ENCODE peak calls at places on chromosomes 1 and 21, in ten cellular contexts. Y is HFFc6, H is fibroblast of mammary gland, E is left lung, V is right lobe of liver, Z is esophagus muscularis mucosa, M is mucosa of descending colon, R is retinal pigment epithelial cell, U is uterus, K is AG10803. X is an unnamed sample.

GRCh38 chr21:36513430-36513829 is 33.5 kb upstream of the CLDN14 start:
- DNase-seq in Y (no peak), H (no peak), E (no peak), V (no peak), Z (no peak), M (no peak), R (no peak), U (no peak), K (no peak), X (no peak)

GRCh38 chr21:16047857-16048256 is 318.1 kb downstream of the USP25 start:
- DNase-seq in Y (no peak), H (peak), E (no peak), V (no peak), Z (no peak), M (no peak), R (no peak), U (no peak), K (peak), X (no peak)

GRCh38 chr1:36174716-36175115 is 18.8 kb downstream of the MAP7D1 start:
- DNase-seq in Y (no peak), H (no peak), E (no peak), V (no peak), Z (no peak), M (no peak), R (no peak), U (no peak), K (no peak), X (no peak)

GRCh38 chr1:212186427-212187207 is 98.6 kb upstream of the PPP2R5A start:
- DNase-seq in Y (no peak), H (no peak), E (no peak), V (no peak), Z (no peak), M (peak), R (no peak), U (no peak), K (no peak), X (no peak)

GRCh38 chr1:175208773-175209492 is 16.4 kb upstream of the KIAA0040 start:
- DNase-seq in Y (no peak), H (no peak), E (no peak), V (no peak), Z (peak), M (peak), R (no peak), U (no peak), K (no peak), X (no peak)

GRCh38 chr1:84851839-84852238 is 41.2 kb downstream of the LPAR3 start:
- DNase-seq in Y (peak), H (peak), E (no peak), V (no peak), Z (peak), M (no peak), R (peak), U (no peak), K (peak), X (no peak)

GRCh38 chr1:41416552-41417334 is 55.5 kb downstream of the FOXO6 start:
- DNase-seq in Y (peak), H (peak), E (peak), V (peak), Z (no peak), M (peak), R (no peak), U (peak), K (peak), X (peak)

GRCh38 chr1:172812118-172812517 is 153.2 kb downstream of the FASLG start:
- DNase-seq in Y (no peak), H (no peak), E (no peak), V (no peak), Z (no peak), M (no peak), R (no peak), U (no peak), K (no peak), X (no peak)

GRCh38 chr1:12001249-12001917 is 17.9 kb upstream of the MIIP start:
- DNase-seq in Y (no peak), H (peak), E (no peak), V (no peak), Z (no peak), M (peak), R (peak), U (no peak), K (peak), X (peak)

GRCh38 chr1:37481289-37482003 is 7.1 kb downstream of the ZC3H12A start:
- DNase-seq in Y (no peak), H (peak), E (no peak), V (no peak), Z (no peak), M (no peak), R (no peak), U (no peak), K (no peak), X (no peak)

GRCh38 chr1:114668784-114669561 is 876 bp downstream of the DENND2C start:
- DNase-seq in Y (peak), H (peak), E (no peak), V (no peak), Z (no peak), M (peak), R (no peak), U (no peak), K (peak), X (no peak)

GRCh38 chr1:92968138-92969032 is 7.1 kb upstream of the DIPK1A start:
- DNase-seq in Y (no peak), H (no peak), E (no peak), V (no peak), Z (no peak), M (peak), R (no peak), U (no peak), K (no peak), X (no peak)

GRCh38 chr21:29072873-29073221 is 601 bp downstream of the CCT8 start:
- DNase-seq in Y (peak), H (peak), E (no peak), V (no peak), Z (no peak), M (no peak), R (no peak), U (no peak), K (peak), X (no peak)

GRCh38 chr1:213511173-213511572 is 460.1 kb downstream of the RPS6KC1 start:
- DNase-seq in Y (no peak), H (no peak), E (peak), V (no peak), Z (peak), M (no peak), R (no peak), U (no peak), K (no peak), X (no peak)

GRCh38 chr1:212219679-212220463 is 65.3 kb upstream of the PPP2R5A start:
- DNase-seq in Y (no peak), H (no peak), E (no peak), V (no peak), Z (no peak), M (no peak), R (peak), U (no peak), K (peak), X (no peak)

GRCh38 chr1:52032785-52033131 is 852 bp downstream of the KTI12 start:
- DNase-seq in Y (peak), H (peak), E (peak), V (peak), Z (no peak), M (peak), R (no peak), U (peak), K (peak), X (no peak)

GRCh38 chr1:87167855-87168630 is 160.6 kb upstream of the LMO4 start:
- DNase-seq in Y (no peak), H (no peak), E (no peak), V (no peak), Z (no peak), M (no peak), R (no peak), U (no peak), K (no peak), X (no peak)
- TF ChIP-seq CTCF in Y (peak), H (peak), E (no peak), V (no peak), Z (no peak), M (no peak), R (peak), U (no peak), K (peak), X (no peak)

GRCh38 chr1:2821970-2822620 is 20.6 kb upstream of the TTC34 start:
- DNase-seq in Y (no peak), H (no peak), E (peak), V (peak), Z (no peak), M (peak), R (no peak), U (no peak), K (no peak), X (no peak)
- TF ChIP-seq CTCF in Y (peak), H (no peak), E (peak), V (peak), Z (peak), M (peak), R (peak), U (no peak), K (no peak), X (no peak)

GRCh38 chr1:112502827-112503226 is 5.9 kb upstream of the WNT2B start:
- DNase-seq in Y (peak), H (peak), E (no peak), V (no peak), Z (no peak), M (peak), R (no peak), U (no peak), K (peak), X (no peak)
- TF ChIP-seq CTCF in Y (no peak), H (no peak), E (no peak), V (no peak), Z (no peak), M (no peak), R (no peak), U (no peak), K (no peak), X (no peak)

DNA sequence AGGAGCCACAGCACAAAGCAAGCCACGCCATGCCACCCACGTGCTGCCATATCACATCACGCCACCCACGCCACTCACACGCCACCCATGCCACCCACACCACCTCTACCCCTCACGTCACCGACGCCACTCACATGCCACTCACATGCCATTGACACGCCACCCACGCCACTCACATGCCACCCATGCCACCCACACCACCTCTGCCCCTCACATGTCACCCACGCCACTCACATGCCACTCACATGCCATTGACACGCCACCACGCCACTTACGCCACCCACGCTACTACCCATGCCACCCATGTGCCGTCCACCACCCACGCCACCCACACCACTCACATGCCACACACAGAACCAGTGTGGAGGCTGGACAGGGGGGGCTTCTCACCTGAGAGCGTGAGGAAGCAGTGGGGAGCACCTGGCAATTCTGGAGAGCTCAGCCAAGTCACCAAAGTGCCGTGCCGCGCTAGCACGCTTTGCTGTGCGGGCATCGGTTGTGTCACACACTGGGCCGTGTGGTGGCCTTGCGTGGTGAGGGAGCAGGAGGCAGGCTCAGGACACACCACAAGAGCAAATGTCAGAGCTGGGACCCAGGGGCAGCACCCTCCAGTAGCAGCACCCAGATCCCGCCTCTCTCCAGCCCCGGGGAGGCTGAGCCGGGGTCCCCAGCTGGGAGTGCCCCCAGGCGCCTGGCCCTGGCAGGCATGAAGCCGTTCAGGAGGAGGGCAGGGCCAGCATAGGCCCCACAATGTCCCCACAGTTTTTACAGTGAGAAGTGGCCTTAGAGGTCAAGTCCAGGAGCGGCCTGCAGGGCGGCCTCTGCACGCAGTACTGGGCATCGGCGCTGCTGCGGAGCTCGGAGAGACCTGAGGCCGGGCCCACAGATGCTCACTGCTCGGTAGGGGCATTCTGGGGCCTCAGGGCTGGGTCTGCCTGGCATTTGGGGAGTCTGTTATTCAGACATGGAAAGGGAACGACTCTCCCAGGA is 70.0 kb downstream of the AGPAT3 start:
- DNase-seq in Y (no peak), H (no peak), E (peak), V (no peak), Z (no peak), M (no peak), R (no peak), U (no peak), K (no peak), X (no peak)
- TF ChIP-seq CTCF in Y (no peak), H (no peak), E (no peak), V (no peak), Z (no peak), M (no peak), R (no peak), U (no peak), K (no peak), X (no peak)

GRCh38 chr21:41956926-41957729 is 3.3 kb upstream of the C2CD2 start:
- DNase-seq in Y (peak), H (peak), E (no peak), V (no peak), Z (no peak), M (no peak), R (no peak), U (no peak), K (peak), X (no peak)
- TF ChIP-seq CTCF in Y (no peak), H (peak), E (no peak), V (no peak), Z (no peak), M (no peak), R (no peak), U (no peak), K (no peak), X (no peak)

DNA sequence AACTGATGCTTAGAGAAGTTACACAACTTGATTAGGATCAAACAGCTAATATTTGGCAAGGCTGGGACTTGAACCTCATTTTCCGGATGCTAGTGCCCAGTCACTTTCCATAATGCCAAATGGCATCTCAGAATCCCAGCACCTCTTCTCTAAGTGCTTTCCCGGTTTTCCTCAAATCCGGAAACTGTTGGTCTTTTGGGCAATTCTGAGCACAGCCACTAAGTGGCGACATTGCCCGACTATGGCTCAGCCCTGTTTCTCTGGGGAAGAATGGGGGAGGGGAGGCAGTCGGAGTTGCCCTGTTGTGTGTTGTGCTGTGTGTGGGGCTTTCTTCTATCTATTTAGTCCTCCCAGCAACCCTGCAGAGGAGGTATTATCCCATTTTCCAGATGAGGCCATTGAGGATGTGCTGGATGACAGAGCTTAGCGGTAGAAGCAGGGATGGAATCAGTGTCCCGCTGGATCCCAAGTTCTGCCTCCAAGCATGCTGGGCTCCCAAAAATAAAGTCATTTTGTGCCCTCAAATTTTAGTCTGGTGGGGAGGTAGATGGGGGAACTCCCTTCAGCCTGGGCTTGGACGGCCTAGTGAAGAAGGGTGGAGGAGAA is 175.0 kb downstream of the FCRL5 start:
- DNase-seq in Y (peak), H (peak), E (no peak), V (no peak), Z (no peak), M (peak), R (no peak), U (no peak), K (peak), X (peak)
- TF ChIP-seq CTCF in Y (peak), H (peak), E (peak), V (peak), Z (peak), M (peak), R (peak), U (peak), K (peak), X (peak)

DNA sequence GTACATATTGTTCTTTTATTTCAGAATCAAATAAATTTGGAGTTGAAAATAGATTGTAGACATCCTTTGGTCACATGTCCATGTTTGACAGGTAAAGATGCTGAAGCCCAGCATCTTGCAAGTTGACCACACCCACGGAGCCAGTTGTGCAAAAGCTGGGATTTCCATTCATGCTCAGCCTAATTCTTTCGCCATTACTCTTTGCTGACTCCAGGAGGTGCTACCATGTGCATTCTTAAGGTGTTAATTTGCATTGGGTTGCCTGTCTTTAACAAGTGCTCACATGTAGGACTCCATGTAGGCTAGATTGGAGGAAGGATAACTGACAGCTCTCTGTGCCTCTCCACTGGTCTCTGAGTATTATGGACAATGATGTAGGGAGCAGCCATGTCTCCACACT is 660.7 kb downstream of the LMO4 start:
- DNase-seq in Y (no peak), H (no peak), E (no peak), V (no peak), Z (no peak), M (no peak), R (no peak), U (no peak), K (no peak), X (no peak)
- TF ChIP-seq CTCF in Y (no peak), H (no peak), E (no peak), V (no peak), Z (no peak), M (no peak), R (no peak), U (no peak), K (no peak), X (no peak)

GRCh38 chr1:118617916-118618315 is 370.2 kb downstream of the TBX15 start:
- DNase-seq in Y (no peak), H (no peak), E (no peak), V (no peak), Z (no peak), M (no peak), R (no peak), U (no peak), K (no peak), X (no peak)
- TF ChIP-seq CTCF in Y (no peak), H (no peak), E (no peak), V (no peak), Z (no peak), M (no peak), R (no peak), U (no peak), K (no peak), X (no peak)